ENCODE peak calls at places on chromosomes 7 and 10, in four cellular contexts. J, Z, O and G are unnamed samples.
A peak's percentile ranks its signal among the peaks of the same experiment; 100 is the strongest.

GRCh38 chr7:42020067-42020466 is 216.9 kb downstream of the GLI3 start:
- DNase-seq in J (no peak), Z (no peak), O (no peak), G (no peak)

GRCh38 chr10:103637855-103638561 is 144.5 kb downstream of the NEURL1 start:
- DNase-seq in J (no peak), Z (no peak), O (no peak), G (peak; percentile 54)

GRCh38 chr7:12398186-12398585 is 5.5 kb downstream of the VWDE start:
- DNase-seq in J (no peak), Z (no peak), O (no peak), G (no peak)

GRCh38 chr7:1458676-1459511 is at the start of gene MICALL2:
- DNase-seq in J (peak; percentile 54), Z (no peak), O (peak; percentile 22), G (no peak)

GRCh38 chr10:103552856-103553742 is 59.6 kb downstream of the NEURL1 start:
- DNase-seq in J (no peak), Z (no peak), O (no peak), G (no peak)

GRCh38 chr7:149279111-149279743 is 17.2 kb downstream of the ZNF783 start:
- DNase-seq in J (no peak), Z (no peak), O (no peak), G (no peak)

GRCh38 chr10:14648936-14649335 is 125.8 kb downstream of the FAM107B start:
- DNase-seq in J (no peak), Z (no peak), O (no peak), G (no peak)

GRCh38 chr7:52091101-52091500 is 774.5 kb upstream of the COBL start:
- DNase-seq in J (no peak), Z (no peak), O (no peak), G (no peak)

GRCh38 chr7:44461387-44461786 is 29.1 kb downstream of the NUDCD3 start:
- DNase-seq in J (no peak), Z (peak; percentile 12), O (no peak), G (no peak)

GRCh38 chr7:143492043-143492471 is 14.4 kb downstream of the TAS2R41 start:
- DNase-seq in J (peak; percentile 27), Z (no peak), O (no peak), G (no peak)

GRCh38 chr7:2824678-2825461 is 19.2 kb downstream of the GNA12 start:
- DNase-seq in J (no peak), Z (no peak), O (no peak), G (no peak)

GRCh38 chr7:32066441-32066840 is 3.8 kb downstream of the PDE1C start:
- DNase-seq in J (no peak), Z (no peak), O (no peak), G (no peak)